ENCODE peak calls at places on chromosomes 6 and 20, in four cellular contexts. One of them, this sample, is unnamed.

GRCh38 chr6:2659882-2660281 is 90.8 kb downstream of the MYLK4 start:
- DNase-seq in testis: no peak
- DNase-seq in Peyer's patch: no peak
- DNase-seq in H54: peak; percentile 53
- DNase-seq in this sample: no peak

GRCh38 chr6:63677282-63677681 is 41.7 kb downstream of the PHF3 start:
- DNase-seq in testis: no peak
- DNase-seq in Peyer's patch: no peak
- DNase-seq in H54: no peak
- DNase-seq in this sample: peak; percentile 38

GRCh38 chr6:113184291-113184690 is 672.9 kb upstream of the MARCKS start:
- DNase-seq in H54: no peak
- DNase-seq in Peyer's patch: no peak
- DNase-seq in testis: no peak
- DNase-seq in this sample: no peak

GRCh38 chr20:39259808-39260207 is 297.7 kb downstream of the DHX35 start:
- DNase-seq in Peyer's patch: no peak
- DNase-seq in testis: no peak
- DNase-seq in H54: no peak
- DNase-seq in this sample: no peak

GRCh38 chr6:116447496-116448011 is 13.6 kb upstream of the CALHM6 start:
- DNase-seq in testis: no peak
- DNase-seq in H54: peak; percentile 17
- DNase-seq in Peyer's patch: no peak
- DNase-seq in this sample: no peak

GRCh38 chr6:70669133-70669532 is 1.4 kb downstream of the SMAP1 start:
- DNase-seq in Peyer's patch: no peak
- DNase-seq in H54: no peak
- DNase-seq in testis: no peak
- DNase-seq in this sample: peak; percentile 8

GRCh38 chr20:20407891-20408805 is 40.2 kb downstream of the INSM1 start:
- DNase-seq in H54: no peak
- DNase-seq in Peyer's patch: no peak
- DNase-seq in testis: no peak
- DNase-seq in this sample: peak; percentile 2

GRCh38 chr6:43269273-43270007 is 26.2 kb downstream of the TTBK1 start:
- DNase-seq in H54: no peak
- DNase-seq in testis: peak; percentile 20
- DNase-seq in Peyer's patch: peak; percentile 85
- DNase-seq in this sample: peak; percentile 46

GRCh38 chr6:166490671-166491500 is 95.6 kb downstream of the RAMACL start:
- DNase-seq in Peyer's patch: peak; percentile 45
- DNase-seq in testis: peak; percentile 27
- DNase-seq in H54: peak; percentile 5
- DNase-seq in this sample: no peak

GRCh38 chr6:131744432-131744831 is 33.6 kb upstream of the CTAGE9 start:
- DNase-seq in H54: no peak
- DNase-seq in testis: no peak
- DNase-seq in Peyer's patch: no peak
- DNase-seq in this sample: no peak

GRCh38 chr6:3340358-3340798 is 81.6 kb downstream of the PSMG4 start:
- DNase-seq in testis: no peak
- DNase-seq in Peyer's patch: no peak
- DNase-seq in H54: no peak
- DNase-seq in this sample: no peak

GRCh38 chr6:81326856-81327561 is 425.5 kb downstream of the TENT5A start:
- DNase-seq in Peyer's patch: no peak
- DNase-seq in testis: peak; percentile 13
- DNase-seq in H54: no peak
- DNase-seq in this sample: no peak
- TF ChIP-seq POLR2A in Peyer's patch: no peak
- TF ChIP-seq POLR2A in testis: no peak
- TF ChIP-seq POLR2A in H54: no peak
- TF ChIP-seq POLR2A in this sample: no peak

DNA sequence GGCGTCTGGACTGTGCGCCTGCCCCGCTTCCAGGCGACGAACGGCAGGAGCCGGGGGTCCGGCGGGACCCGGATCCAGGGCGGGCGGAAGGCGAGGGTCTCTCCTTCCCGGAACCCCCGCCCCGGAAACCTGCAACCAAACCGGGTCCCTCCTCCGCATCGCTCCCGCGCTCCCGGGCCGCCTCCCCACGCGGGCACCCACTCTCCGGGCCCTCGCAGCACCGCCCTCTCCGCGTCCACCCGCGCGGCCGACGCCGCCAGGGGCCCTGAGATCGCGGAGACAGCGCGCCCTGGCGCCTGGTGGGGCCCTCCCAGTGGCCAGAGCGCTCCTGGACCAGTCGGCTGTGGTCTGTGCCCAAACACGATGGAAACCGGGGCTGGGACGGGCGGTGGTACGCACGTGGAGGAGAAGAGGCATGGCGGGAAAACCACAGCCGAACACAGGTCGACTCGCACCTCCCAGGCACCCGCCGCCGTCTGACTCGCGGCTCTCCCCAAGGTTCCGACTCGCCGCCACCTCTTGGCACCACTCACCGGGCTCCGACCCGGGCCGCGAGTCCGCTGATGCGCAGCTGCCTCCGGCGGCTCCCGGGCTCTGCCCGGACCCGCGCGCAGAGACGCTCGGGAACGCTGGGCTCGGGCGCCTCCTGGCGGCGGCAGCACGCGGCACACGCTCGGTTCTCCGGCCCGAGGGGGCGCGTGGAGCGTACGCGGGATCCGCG is 7.9 kb downstream of the NKX2-2 start:
- DNase-seq in Peyer's patch: peak; percentile 79
- DNase-seq in H54: no peak
- DNase-seq in testis: peak; percentile 65
- DNase-seq in this sample: peak; percentile 68
- TF ChIP-seq POLR2A in Peyer's patch: no peak
- TF ChIP-seq POLR2A in H54: no peak
- TF ChIP-seq POLR2A in testis: no peak
- TF ChIP-seq POLR2A in this sample: no peak

GRCh38 chr20:3783516-3784225 is 2.4 kb upstream of the SPEF1 start:
- DNase-seq in Peyer's patch: no peak
- DNase-seq in testis: no peak
- DNase-seq in H54: no peak
- DNase-seq in this sample: no peak

GRCh38 chr20:3783068-3783489 is 1.8 kb upstream of the SPEF1 start:
- DNase-seq in H54: no peak
- DNase-seq in Peyer's patch: no peak
- DNase-seq in testis: no peak
- DNase-seq in this sample: no peak

GRCh38 chr20:3778976-3779375 is 2.3 kb downstream of the SPEF1 start:
- DNase-seq in H54: no peak
- DNase-seq in Peyer's patch: no peak
- DNase-seq in testis: no peak
- DNase-seq in this sample: no peak

GRCh38 chr20:3782597-3782996 is 1.3 kb upstream of the SPEF1 start:
- DNase-seq in testis: no peak
- DNase-seq in Peyer's patch: no peak
- DNase-seq in H54: no peak
- DNase-seq in this sample: no peak

DNA sequence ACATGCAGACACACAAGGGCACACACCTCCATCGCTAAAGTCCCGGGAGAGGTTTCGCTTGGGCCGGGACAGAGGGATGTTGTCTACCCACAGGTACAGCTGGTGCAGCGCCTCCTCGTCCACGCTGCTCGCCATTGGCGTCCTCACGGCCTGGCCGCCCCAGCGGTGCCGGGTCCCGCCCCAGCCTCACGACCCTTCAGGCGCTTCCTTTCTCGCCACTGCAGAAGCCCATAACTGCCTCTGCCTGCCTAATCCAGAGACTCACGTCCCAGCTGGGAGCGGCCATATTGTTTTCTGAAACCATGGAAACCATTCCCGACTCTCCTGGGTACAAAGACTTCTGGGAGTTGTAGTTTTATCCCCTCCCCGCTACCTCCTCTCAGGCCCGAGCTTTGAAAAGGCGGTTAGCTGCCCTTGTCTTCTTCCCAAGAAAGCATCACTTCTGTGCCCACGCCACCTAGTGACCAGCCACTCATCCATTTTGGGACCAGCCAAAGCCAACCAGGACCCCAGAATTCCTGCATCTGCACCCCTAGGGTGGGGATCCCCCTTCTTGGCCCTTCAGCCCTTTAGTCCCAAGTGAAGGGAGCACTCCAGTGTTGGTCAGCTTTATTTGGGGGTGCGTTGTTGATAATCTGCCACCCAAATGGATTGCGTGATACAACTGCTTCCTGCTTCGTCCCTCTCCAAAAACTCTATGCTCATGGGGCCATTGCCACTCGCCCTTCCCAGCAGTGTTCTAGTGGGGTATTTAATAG is at the start of gene SPEF1:
- DNase-seq in testis: peak; percentile 95
- DNase-seq in H54: peak; percentile 100
- DNase-seq in Peyer's patch: peak; percentile 70
- DNase-seq in this sample: peak; percentile 87
- TF ChIP-seq POLR2A in testis: no peak
- TF ChIP-seq POLR2A in H54: no peak
- TF ChIP-seq POLR2A in Peyer's patch: no peak
- TF ChIP-seq POLR2A in this sample: no peak

DNA sequence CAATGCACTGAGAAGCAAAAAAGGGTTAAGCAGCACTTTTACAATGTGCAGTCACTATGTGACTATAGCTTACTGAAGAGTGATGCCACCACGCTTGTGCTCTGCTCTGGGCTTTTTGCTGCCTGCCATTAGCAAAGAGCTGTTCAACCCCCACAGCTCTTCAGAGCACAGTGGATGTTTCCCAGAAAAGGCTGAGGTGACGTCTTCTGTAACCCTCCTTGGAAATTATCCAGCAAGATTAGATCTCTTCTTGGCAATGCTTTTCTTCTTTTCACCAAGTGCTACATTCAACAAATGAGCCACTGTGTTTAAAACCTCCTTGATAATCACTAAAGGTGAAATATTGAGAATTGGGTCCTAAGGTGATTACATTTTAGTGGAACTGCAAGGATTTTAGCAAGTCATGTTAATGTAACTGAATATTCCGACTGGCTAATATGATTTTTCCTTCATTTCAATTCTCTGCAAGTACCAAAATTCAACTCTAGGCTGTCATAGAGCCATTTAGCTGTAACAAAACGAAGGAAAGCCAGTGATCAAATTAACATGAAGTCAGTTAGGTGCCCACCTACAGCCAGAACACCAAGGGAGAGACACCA is 34.9 kb downstream of the ELOVL5 start:
- DNase-seq in Peyer's patch: no peak
- DNase-seq in H54: no peak
- DNase-seq in testis: peak; percentile 75
- DNase-seq in this sample: peak; percentile 77
- TF ChIP-seq POLR2A in Peyer's patch: no peak
- TF ChIP-seq POLR2A in H54: no peak
- TF ChIP-seq POLR2A in testis: no peak
- TF ChIP-seq POLR2A in this sample: peak; percentile 18

GRCh38 chr20:10672579-10673127 is 1.1 kb downstream of the JAG1 start:
- DNase-seq in testis: peak; percentile 49
- DNase-seq in H54: peak; percentile 61
- DNase-seq in Peyer's patch: peak; percentile 85
- DNase-seq in this sample: peak; percentile 68

GRCh38 chr20:10671850-10672578 is 1.8 kb downstream of the JAG1 start:
- DNase-seq in H54: peak; percentile 54
- DNase-seq in testis: peak; percentile 73
- DNase-seq in Peyer's patch: peak; percentile 77
- DNase-seq in this sample: peak; percentile 44

GRCh38 chr20:10669843-10670446 is 3.9 kb downstream of the JAG1 start:
- DNase-seq in testis: no peak
- DNase-seq in Peyer's patch: no peak
- DNase-seq in H54: no peak
- DNase-seq in this sample: no peak

GRCh38 chr20:10670521-10671220 is 3.1 kb downstream of the JAG1 start:
- DNase-seq in H54: no peak
- DNase-seq in testis: no peak
- DNase-seq in Peyer's patch: no peak
- DNase-seq in this sample: no peak

GRCh38 chr20:10671221-10671849 is 2.5 kb downstream of the JAG1 start:
- DNase-seq in H54: peak; percentile 98
- DNase-seq in Peyer's patch: peak; percentile 84
- DNase-seq in testis: peak; percentile 81
- DNase-seq in this sample: peak; percentile 82
- TF ChIP-seq POLR2A in H54: peak; percentile 31
- TF ChIP-seq POLR2A in Peyer's patch: no peak
- TF ChIP-seq POLR2A in testis: no peak
- TF ChIP-seq POLR2A in this sample: no peak

GRCh38 chr20:59005523-59006166 is 1.4 kb downstream of the CTSZ start:
- DNase-seq in Peyer's patch: no peak
- DNase-seq in testis: no peak
- DNase-seq in H54: no peak
- DNase-seq in this sample: no peak

GRCh38 chr20:59006167-59006863 is 739 bp downstream of the CTSZ start:
- DNase-seq in Peyer's patch: no peak
- DNase-seq in H54: peak; percentile 43
- DNase-seq in testis: no peak
- DNase-seq in this sample: peak; percentile 61

GRCh38 chr20:59003836-59004492 is 3.1 kb downstream of the CTSZ start:
- DNase-seq in H54: no peak
- DNase-seq in testis: no peak
- DNase-seq in Peyer's patch: no peak
- DNase-seq in this sample: no peak

GRCh38 chr20:59004493-59004762 is 2.6 kb downstream of the CTSZ start:
- DNase-seq in Peyer's patch: no peak
- DNase-seq in H54: no peak
- DNase-seq in testis: no peak
- DNase-seq in this sample: peak; percentile 19

GRCh38 chr20:59004763-59005522 is 2.1 kb downstream of the CTSZ start:
- DNase-seq in Peyer's patch: peak; percentile 84
- DNase-seq in testis: peak; percentile 43
- DNase-seq in H54: no peak
- DNase-seq in this sample: peak; percentile 42
- TF ChIP-seq POLR2A in Peyer's patch: no peak
- TF ChIP-seq POLR2A in testis: no peak
- TF ChIP-seq POLR2A in H54: no peak
- TF ChIP-seq POLR2A in this sample: no peak

DNA sequence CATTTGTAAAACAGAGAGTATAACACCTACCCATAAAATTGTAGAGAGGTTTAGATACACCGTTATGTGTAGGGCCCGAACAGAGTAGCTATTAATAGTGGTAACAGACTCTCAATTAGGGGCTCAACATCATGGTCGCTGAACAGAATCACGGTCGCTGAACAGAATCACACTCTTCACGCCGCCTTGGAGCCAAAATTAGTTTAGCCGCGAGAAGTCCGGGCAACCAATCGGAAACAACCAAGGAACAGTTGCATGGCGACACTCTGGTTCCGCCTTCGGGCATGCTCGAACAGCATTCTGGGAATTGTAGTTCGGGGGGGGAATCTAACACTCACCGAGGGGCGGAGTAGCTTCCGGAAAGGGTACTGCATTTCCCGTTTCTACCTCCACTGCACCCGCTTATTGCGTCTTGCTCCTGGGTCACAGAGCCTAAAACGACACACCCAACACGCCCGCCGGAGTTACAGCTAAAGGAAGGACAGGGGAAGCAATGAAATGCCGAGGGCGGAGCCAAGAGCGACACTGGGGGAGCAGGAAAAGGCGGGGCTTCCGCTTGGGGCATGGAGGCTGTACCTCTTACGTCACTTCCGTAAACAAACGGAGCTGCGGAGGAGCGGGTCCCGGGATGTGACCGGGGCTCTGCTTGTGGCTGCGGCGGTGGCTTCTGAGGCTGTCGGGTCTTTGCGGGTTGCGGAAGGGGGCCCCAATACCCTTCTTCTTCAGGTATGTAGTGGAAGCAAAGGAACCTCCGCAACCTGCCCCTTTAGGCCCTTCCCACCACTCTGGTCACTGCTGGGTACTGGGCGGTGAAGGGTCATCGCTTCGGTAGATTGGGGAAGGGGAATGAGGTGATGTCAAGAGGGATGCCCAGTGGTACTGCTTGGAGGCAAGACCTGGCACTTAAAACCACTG is at the start of gene CCDC28A:
- DNase-seq in H54: peak; percentile 55
- DNase-seq in testis: peak; percentile 99
- DNase-seq in Peyer's patch: peak; percentile 96
- DNase-seq in this sample: peak; percentile 97
- TF ChIP-seq POLR2A in H54: peak; percentile 5
- TF ChIP-seq POLR2A in testis: peak; percentile 57
- TF ChIP-seq POLR2A in Peyer's patch: peak; percentile 37
- TF ChIP-seq POLR2A in this sample: peak; percentile 69

This sample was measured in erythroblast.